ENCODE peak calls at places on chromosomes 3 and 15, in four cellular contexts. M, Z, Y and C are unnamed samples.
A peak's percentile ranks its signal among the peaks of the same experiment; 100 is the strongest.

GRCh38 chr3:121111914-121112612 is 204.1 kb downstream of the STXBP5L start:
- DNase-seq in Z (no peak), Y (peak; percentile 49), M (no peak), C (no peak)

GRCh38 chr3:178707632-178708031 is 171.4 kb downstream of the KCNMB2 start:
- DNase-seq in Z (no peak), M (no peak), Y (no peak), C (no peak)

GRCh38 chr3:184260571-184261269 is 633 bp downstream of the CAMK2N2 start:
- DNase-seq in M (peak; percentile 23), Z (no peak), Y (no peak), C (no peak)

GRCh38 chr15:61099030-61099800 is 129.9 kb downstream of the RORA start:
- DNase-seq in Y (no peak), Z (no peak), M (no peak), C (peak; percentile 24)

GRCh38 chr3:99505646-99506269 is 132.6 kb upstream of the COL8A1 start:
- DNase-seq in Z (peak; percentile 11), M (peak; percentile 89), Y (no peak), C (peak; percentile 96)

GRCh38 chr3:54360320-54360719 is 238.0 kb downstream of the CACNA2D3 start:
- DNase-seq in Y (no peak), Z (no peak), M (no peak), C (no peak)

GRCh38 chr3:31157893-31158620 is 263.6 kb upstream of the GADL1 start:
- DNase-seq in M (no peak), Z (no peak), Y (no peak), C (no peak)

GRCh38 chr15:65132841-65133549 is 613 bp downstream of the PDCD7 start:
- DNase-seq in Z (peak; percentile 44), Y (peak; percentile 58), M (peak; percentile 74), C (no peak)

GRCh38 chr3:146334151-146334550 is 83.2 kb upstream of the PLSCR4 start:
- DNase-seq in Y (peak; percentile 30), M (no peak), Z (no peak), C (no peak)

GRCh38 chr3:171285287-171285686 is 174.9 kb downstream of the TNIK start:
- DNase-seq in Z (no peak), M (no peak), Y (no peak), C (no peak)

GRCh38 chr3:99765042-99765942 is 52.4 kb upstream of the CMSS1 start:
- DNase-seq in Z (no peak), M (no peak), Y (no peak), C (no peak)

GRCh38 chr15:73555080-73555479 is 78.1 kb downstream of the NPTN start:
- DNase-seq in Z (no peak), Y (no peak), M (no peak), C (no peak)

GRCh38 chr3:111919370-111920065 is 59.3 kb upstream of the ABHD10 start:
- DNase-seq in Z (no peak), Y (no peak), M (no peak), C (no peak)

GRCh38 chr3:138497851-138498250 is 63.4 kb downstream of the ESYT3 start:
- DNase-seq in M (no peak), Y (no peak), Z (no peak), C (no peak)

GRCh38 chr3:189839576-189839975 is 208.4 kb downstream of the TP63 start:
- DNase-seq in Y (no peak), M (peak; percentile 19), Z (no peak), C (peak; percentile 82)

GRCh38 chr3:143970773-143971366 is 753 bp upstream of the DIPK2A start:
- DNase-seq in M (peak; percentile 76), Y (peak; percentile 66), Z (peak; percentile 46), C (no peak)

GRCh38 chr3:28151207-28151550 is 90.2 kb upstream of the CMC1 start:
- DNase-seq in Z (no peak), M (no peak), Y (no peak), C (no peak)

GRCh38 chr3:47617061-47618010 is 38.7 kb upstream of the CSPG5 start:
- DNase-seq in M (no peak), Y (peak; percentile 6), Z (no peak), C (no peak)

GRCh38 chr15:99453646-99454045 is 112.1 kb upstream of the MEF2A start:
- DNase-seq in Y (no peak), Z (no peak), M (no peak), C (no peak)

GRCh38 chr15:78914027-78914764 is 30.6 kb downstream of the CTSH start:
- DNase-seq in Z (no peak), M (peak; percentile 42), Y (no peak), C (no peak)

GRCh38 chr15:39639037-39639436 is 58.2 kb downstream of the THBS1 start:
- DNase-seq in Z (no peak), M (no peak), Y (no peak), C (no peak)

DNA sequence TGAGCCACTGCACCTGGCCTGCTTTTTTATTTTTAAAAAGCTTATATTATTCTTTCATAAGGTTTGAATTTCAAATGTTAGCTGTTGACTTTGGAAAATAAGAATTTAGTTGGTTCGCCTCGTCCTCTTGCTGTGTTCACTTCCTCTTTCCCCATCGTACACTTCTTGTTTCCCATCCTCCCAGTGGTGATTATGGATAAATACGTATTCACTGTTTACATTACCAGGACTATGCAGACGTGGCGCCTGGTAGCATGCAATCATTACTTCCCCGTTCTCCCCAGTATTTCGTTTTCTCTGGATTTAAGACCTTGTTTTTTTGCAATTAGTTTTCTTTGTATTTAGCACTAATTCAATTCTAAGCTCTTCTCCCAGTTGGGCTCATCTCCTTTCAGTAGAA is 70.1 kb downstream of the LMLN start:
- DNase-seq in Z (no peak), Y (no peak), M (peak; percentile 46), C (no peak)
- TF ChIP-seq CTCF in Z (no peak), Y (no peak), M (no peak), C (no peak)

GRCh38 chr15:50876260-50876988 is 32.1 kb upstream of the AP4E1 start:
- DNase-seq in Y (no peak), M (no peak), Z (peak; percentile 62), C (no peak)
- H3K4me3 ChIP-seq in Y (no peak overlapping the region), M (peak overlapping the region; percentile 35), Z (no peak overlapping the region), C (peak overlapping the region; percentile 34)

DNA sequence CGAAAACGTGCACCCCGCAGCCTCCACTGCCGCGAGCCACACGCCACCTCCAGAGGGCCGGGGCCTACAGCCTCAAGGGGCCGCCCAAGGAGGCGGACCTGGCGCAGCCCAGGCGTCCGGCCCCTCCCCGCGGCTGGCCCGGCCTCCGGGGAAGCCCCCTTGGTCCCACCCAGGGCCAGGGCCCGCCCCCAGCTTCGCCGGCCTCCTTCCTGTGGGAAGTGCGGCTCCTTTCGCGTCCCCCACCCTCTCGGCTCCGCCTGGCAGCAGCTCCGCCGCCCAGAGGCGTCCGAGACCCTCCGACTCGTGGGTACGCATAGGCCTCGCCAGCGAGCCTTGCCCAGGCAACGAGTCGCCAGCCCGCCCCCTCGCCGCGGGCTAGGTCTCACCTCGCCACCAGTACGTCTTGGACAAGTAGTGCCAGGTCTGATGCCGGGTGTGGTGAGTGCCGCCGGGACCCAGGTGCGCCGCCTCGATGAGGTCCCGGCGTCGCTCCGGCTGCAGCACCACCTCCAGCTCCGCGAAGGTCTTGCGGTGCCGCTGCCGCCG is 640 bp downstream of the ZBTB11 start:
- DNase-seq in Z (peak; percentile 96), Y (peak; percentile 97), M (peak; percentile 98), C (peak; percentile 82)
- TF ChIP-seq CTCF in Z (no peak), Y (no peak), M (no peak), C (peak; percentile 1)

GRCh38 chr3:141272906-141273662 is 41.5 kb downstream of the PXYLP1 start:
- DNase-seq in M (no peak), Y (no peak), Z (no peak), C (no peak)
- H3K4me3 ChIP-seq in M (no peak overlapping the region), Y (no peak overlapping the region), Z (no peak overlapping the region), C (no peak overlapping the region)

DNA sequence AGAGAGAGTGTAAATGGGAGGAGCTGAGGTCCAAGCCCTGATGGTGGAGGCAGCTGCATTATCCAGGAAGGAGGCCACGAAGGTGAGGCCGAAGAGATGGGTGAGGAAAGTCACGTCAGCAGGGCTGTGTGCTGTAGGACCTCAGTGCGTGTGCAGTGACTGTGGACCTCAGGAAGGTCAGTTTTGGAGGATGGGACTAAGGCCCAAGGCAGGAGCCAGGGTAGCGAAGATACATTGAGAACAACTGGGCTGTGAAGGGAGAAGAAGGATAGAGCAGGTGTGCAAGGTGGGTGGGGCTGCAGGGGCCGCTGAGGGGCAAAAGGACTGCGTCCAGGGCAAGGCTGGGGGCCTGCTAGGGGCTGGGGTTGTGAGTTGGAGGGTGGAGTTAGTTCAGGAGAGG is 4.9 kb downstream of the KLHL40 start:
- DNase-seq in M (no peak), Z (no peak), Y (no peak), C (no peak)
- TF ChIP-seq CTCF in M (no peak), Z (no peak), Y (no peak), C (no peak)

GRCh38 chr3:119604878-119605277 is 7.2 kb downstream of the PLA1A start:
- DNase-seq in M (no peak), Y (no peak), Z (no peak), C (no peak)
- H3K4me3 ChIP-seq in M (no peak overlapping the region), Y (no peak overlapping the region), Z (no peak overlapping the region), C (no peak overlapping the region)

DNA sequence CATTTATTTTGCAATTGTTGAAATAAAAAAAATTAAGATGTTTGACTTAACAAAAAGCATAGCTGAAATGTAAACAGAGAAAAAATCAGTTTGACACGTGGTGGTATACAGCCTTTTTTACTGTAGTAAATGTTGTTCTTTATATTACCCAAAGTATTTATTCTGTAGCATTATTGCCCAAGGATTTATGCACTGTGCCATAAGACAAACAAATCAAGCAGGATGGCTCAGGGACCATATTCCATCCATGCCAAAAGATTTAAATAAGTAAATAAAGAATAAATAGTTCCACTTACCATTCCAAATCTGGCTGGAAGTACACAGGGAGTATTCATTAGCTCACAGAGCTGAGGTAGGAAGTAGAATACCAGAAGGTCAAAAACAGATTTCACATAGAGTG is 666.7 kb upstream of the CADM2 start:
- DNase-seq in M (no peak), Y (no peak), Z (no peak), C (no peak)
- TF ChIP-seq CTCF in M (no peak), Y (no peak), Z (no peak), C (no peak)

GRCh38 chr3:105856605-105857004 is 12.2 kb downstream of the CBLB start:
- DNase-seq in Y (no peak), M (no peak), Z (no peak), C (no peak)
- H3K4me3 ChIP-seq in Y (no peak overlapping the region), M (no peak overlapping the region), Z (no peak overlapping the region), C (no peak overlapping the region)

GRCh38 chr15:96323250-96324162 is 7.0 kb upstream of the NR2F2 start:
- DNase-seq in M (no peak), Z (no peak), Y (no peak), C (no peak)

GRCh38 chr15:96322401-96323249 is 7.9 kb upstream of the NR2F2 start:
- DNase-seq in Z (no peak), M (no peak), Y (no peak), C (no peak)

GRCh38 chr15:96320703-96321421 is 9.6 kb upstream of the NR2F2 start:
- DNase-seq in Y (no peak), M (no peak), Z (no peak), C (no peak)

GRCh38 chr15:96324192-96324895 is 6.2 kb upstream of the NR2F2 start:
- DNase-seq in M (no peak), Y (peak; percentile 49), Z (no peak), C (no peak)

GRCh38 chr15:96321422-96322391 is 8.8 kb upstream of the NR2F2 start:
- DNase-seq in Y (no peak), Z (no peak), M (no peak), C (no peak)
- TF ChIP-seq CTCF in Y (no peak), Z (no peak), M (no peak), C (no peak)

GRCh38 chr3:126266850-126267168 is 86.4 kb upstream of the ALDH1L1 start:
- DNase-seq in Y (no peak), Z (no peak), M (no peak), C (no peak)
- H3K4me3 ChIP-seq in Y (peak overlapping the region; percentile 42), Z (no peak overlapping the region), M (no peak overlapping the region), C (no peak overlapping the region)